ENCODE peak calls at places on chromosomes 7 and 10, in six cellular contexts. U is adrenal gland, P is body of pancreas, C is HepG2, V is IMR-90, Z is HCT116. W is an unnamed sample.

GRCh38 chr7:31850601-31851000 is 163.6 kb downstream of the PPP1R17 start:
- DNase-seq in V (peak), P (no peak), U (no peak), Z (no peak), C (no peak), W (no peak)

GRCh38 chr7:93968911-93969620 is 35.1 kb downstream of the BET1 start:
- DNase-seq in U (no peak), P (no peak), Z (no peak), V (no peak), C (no peak), W (no peak)

GRCh38 chr7:53035499-53036412 is at the start of gene POM121L12:
- DNase-seq in C (no peak), P (no peak), V (no peak), U (no peak), Z (no peak), W (no peak)

GRCh38 chr7:105782391-105783063 is 93.9 kb downstream of the ATXN7L1 start:
- DNase-seq in Z (no peak), U (peak), V (peak), C (no peak), P (no peak), W (peak)

GRCh38 chr10:15196335-15196834 is 27.9 kb upstream of the NMT2 start:
- DNase-seq in P (no peak), Z (no peak), V (no peak), U (no peak), C (no peak), W (no peak)

GRCh38 chr10:132641401-132641800 is 103.8 kb downstream of the INPP5A start:
- DNase-seq in C (no peak), U (no peak), V (no peak), P (no peak), Z (no peak), W (no peak)

GRCh38 chr7:90850516-90850915 is 254.4 kb downstream of the CDK14 start:
- DNase-seq in V (no peak), C (no peak), U (no peak), P (no peak), Z (no peak), W (no peak)

GRCh38 chr7:128387216-128387615 is 22.6 kb downstream of the IMPDH1 start:
- DNase-seq in C (no peak), P (no peak), V (no peak), U (no peak), Z (no peak), W (no peak)

GRCh38 chr7:55189878-55190436 is 171.1 kb downstream of the EGFR start:
- DNase-seq in V (no peak), P (no peak), Z (no peak), C (no peak), U (no peak), W (no peak)

GRCh38 chr7:73532224-73532623 is 10.1 kb upstream of the BAZ1B start:
- DNase-seq in C (no peak), Z (no peak), P (no peak), U (no peak), V (no peak), W (no peak)

GRCh38 chr10:25130911-25131310 is 43.9 kb upstream of the GPR158 start:
- DNase-seq in Z (no peak), P (no peak), V (peak), U (no peak), C (no peak), W (peak)

GRCh38 chr7:70618020-70618551 is 513.9 kb upstream of the GALNT17 start:
- DNase-seq in Z (no peak), P (no peak), V (no peak), U (no peak), C (no peak), W (no peak)

GRCh38 chr10:103800789-103801540 is 54.4 kb downstream of the SH3PXD2A start:
- DNase-seq in V (peak), C (peak), Z (no peak), U (no peak), P (no peak), W (no peak)

GRCh38 chr10:20962165-20962564 is 65.1 kb upstream of the NEBL start:
- DNase-seq in Z (no peak), C (no peak), U (no peak), V (no peak), P (no peak), W (no peak)

GRCh38 chr7:867001-867405 is 9.4 kb upstream of the GET4 start:
- DNase-seq in Z (no peak), C (no peak), P (no peak), V (peak), U (no peak), W (peak)

GRCh38 chr10:57098146-57098545 is 737.1 kb upstream of the ZWINT start:
- DNase-seq in C (no peak), P (no peak), U (no peak), Z (no peak), V (no peak), W (no peak)

GRCh38 chr7:138975343-138976104 is 5.7 kb downstream of the KIAA1549 start:
- DNase-seq in C (no peak), Z (no peak), U (no peak), P (peak), V (no peak), W (no peak)

GRCh38 chr7:129949292-129950133 is 3.2 kb downstream of the UBE2H start:
- DNase-seq in U (peak), C (peak), V (peak), Z (peak), P (peak), W (no peak)

GRCh38 chr7:43201912-43202311 is 89.5 kb downstream of the HECW1 start:
- DNase-seq in U (no peak), Z (no peak), P (no peak), V (peak), C (no peak), W (no peak)

GRCh38 chr10:96614515-96614914 is 27.7 kb upstream of the TM9SF3 start:
- DNase-seq in Z (peak), V (peak), P (no peak), C (peak), U (no peak), W (peak)

GRCh38 chr7:2894118-2894940 is 50.2 kb upstream of the GNA12 start:
- DNase-seq in Z (no peak), V (no peak), P (no peak), U (no peak), C (no peak), W (no peak)

GRCh38 chr7:80439894-80440811 is 71.7 kb downstream of the GNAT3 start:
- DNase-seq in P (no peak), Z (no peak), V (peak), C (no peak), U (no peak), W (no peak)

GRCh38 chr10:107081644-107082043 is 82.9 kb downstream of the SORCS1 start:
- DNase-seq in C (no peak), U (no peak), V (no peak), Z (no peak), P (no peak), W (no peak)

GRCh38 chr10:107091126-107091525 is 73.4 kb downstream of the SORCS1 start:
- DNase-seq in Z (no peak), V (no peak), C (no peak), P (no peak), U (no peak), W (no peak)

GRCh38 chr10:107083388-107084009 is 81.0 kb downstream of the SORCS1 start:
- DNase-seq in C (no peak), V (no peak), P (no peak), Z (no peak), U (no peak), W (no peak)

DNA sequence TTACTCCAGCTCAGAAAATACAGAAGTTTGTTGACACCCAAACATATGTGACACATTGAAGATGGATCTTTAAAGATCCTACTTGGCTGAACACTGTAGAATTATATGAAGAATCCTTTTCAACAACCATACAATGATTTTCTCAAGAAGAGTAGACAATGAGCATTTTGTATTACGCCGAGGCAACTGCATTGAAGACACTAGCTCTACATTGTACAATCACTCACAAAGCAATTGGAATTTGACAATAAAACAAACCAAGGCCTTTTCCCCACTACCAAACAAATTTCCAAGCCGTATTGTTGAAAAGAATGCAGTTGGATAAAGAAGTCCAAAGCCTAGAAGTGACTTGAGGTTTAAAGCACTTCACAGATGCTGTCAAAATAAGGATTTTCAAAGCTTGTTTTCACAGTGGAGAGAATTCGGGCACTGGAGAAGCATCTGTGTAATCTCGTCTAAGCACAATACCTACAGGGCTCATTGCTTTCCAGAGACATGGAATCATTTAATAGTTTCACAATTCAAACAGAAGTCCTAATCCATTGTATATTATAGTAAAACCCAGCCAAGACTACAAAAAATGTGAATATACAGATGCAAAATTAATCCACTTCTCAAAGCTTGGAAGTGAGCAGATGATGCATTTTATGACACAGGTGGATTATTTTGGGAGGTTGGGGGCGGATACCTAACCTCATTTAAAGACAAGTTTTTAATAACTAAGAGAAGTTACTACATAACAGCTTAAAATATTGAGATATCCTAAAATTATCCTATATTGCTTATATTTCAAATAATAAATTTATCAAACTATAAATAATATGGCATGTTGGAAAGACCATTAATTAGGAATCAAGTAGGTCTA is 78.6 kb downstream of the SORCS1 start:
- DNase-seq in V (no peak), Z (no peak), U (no peak), C (no peak), P (no peak), W (no peak)
- TF ChIP-seq POLR2A in V (no peak), Z (no peak), U (no peak), C (no peak), P (no peak), W (no peak)

GRCh38 chr7:152435384-152436278 is at the start of gene KMT2C:
- DNase-seq in Z (no peak), U (peak), C (no peak), V (peak), P (peak), W (peak)
- TF ChIP-seq POLR2A in Z (no peak), U (peak), C (peak), V (peak), P (peak), W (peak)

GRCh38 chr10:113961261-113961938 is 82.3 kb upstream of the ADRB1 start:
- DNase-seq in C (no peak), V (no peak), Z (no peak), P (no peak), U (no peak), W (no peak)

GRCh38 chr10:113959383-113959760 is 84.3 kb upstream of the ADRB1 start:
- DNase-seq in P (no peak), V (no peak), C (no peak), Z (no peak), U (no peak), W (no peak)

GRCh38 chr10:113957013-113957412 is 86.7 kb upstream of the ADRB1 start:
- DNase-seq in P (no peak), Z (no peak), V (peak), C (peak), U (no peak), W (no peak)

GRCh38 chr10:113958631-113959382 is 84.9 kb upstream of the ADRB1 start:
- DNase-seq in C (peak), P (peak), Z (peak), U (peak), V (peak), W (peak)

GRCh38 chr10:113960617-113961260 is 82.9 kb upstream of the ADRB1 start:
- DNase-seq in Z (no peak), U (no peak), C (peak), V (no peak), P (no peak), W (no peak)
- TF ChIP-seq POLR2A in Z (no peak), U (no peak), C (no peak), V (no peak), P (no peak), W (no peak)

GRCh38 chr10:122949296-122949695 is 4.7 kb downstream of the C10orf88 start:
- DNase-seq in V (peak), U (no peak), C (no peak), Z (no peak), P (no peak), W (no peak)

GRCh38 chr10:122957474-122957873 is 3.4 kb upstream of the C10orf88 start:
- DNase-seq in U (no peak), C (peak), Z (no peak), P (no peak), V (peak), W (no peak)

GRCh38 chr10:122954731-122955050 is 664 bp upstream of the C10orf88 start:
- DNase-seq in Z (no peak), C (no peak), V (no peak), U (no peak), P (no peak), W (no peak)

GRCh38 chr10:122955892-122956291 is 1.9 kb upstream of the C10orf88 start:
- DNase-seq in U (no peak), V (no peak), Z (no peak), P (no peak), C (peak), W (no peak)

GRCh38 chr10:122953827-122954730 is at the start of gene C10orf88:
- DNase-seq in V (peak), Z (peak), U (peak), P (peak), C (peak), W (peak)
- TF ChIP-seq POLR2A in V (no peak), Z (peak), U (peak), P (no peak), C (peak), W (no peak)

GRCh38 chr7:116950889-116951351 is 2.4 kb upstream of the ST7 start:
- DNase-seq in Z (no peak), U (no peak), C (no peak), V (no peak), P (no peak), W (no peak)

GRCh38 chr7:116951366-116952292 is 1.7 kb upstream of the ST7 start:
- DNase-seq in U (no peak), V (no peak), P (no peak), C (peak), Z (peak), W (no peak)

GRCh38 chr7:116952640-116953371 is 495 bp upstream of the ST7 start:
- DNase-seq in V (peak), P (peak), Z (peak), C (peak), U (peak), W (no peak)

GRCh38 chr7:116948934-116949333 is 4.4 kb upstream of the ST7 start:
- DNase-seq in C (no peak), V (no peak), P (peak), Z (no peak), U (no peak), W (no peak)

DNA sequence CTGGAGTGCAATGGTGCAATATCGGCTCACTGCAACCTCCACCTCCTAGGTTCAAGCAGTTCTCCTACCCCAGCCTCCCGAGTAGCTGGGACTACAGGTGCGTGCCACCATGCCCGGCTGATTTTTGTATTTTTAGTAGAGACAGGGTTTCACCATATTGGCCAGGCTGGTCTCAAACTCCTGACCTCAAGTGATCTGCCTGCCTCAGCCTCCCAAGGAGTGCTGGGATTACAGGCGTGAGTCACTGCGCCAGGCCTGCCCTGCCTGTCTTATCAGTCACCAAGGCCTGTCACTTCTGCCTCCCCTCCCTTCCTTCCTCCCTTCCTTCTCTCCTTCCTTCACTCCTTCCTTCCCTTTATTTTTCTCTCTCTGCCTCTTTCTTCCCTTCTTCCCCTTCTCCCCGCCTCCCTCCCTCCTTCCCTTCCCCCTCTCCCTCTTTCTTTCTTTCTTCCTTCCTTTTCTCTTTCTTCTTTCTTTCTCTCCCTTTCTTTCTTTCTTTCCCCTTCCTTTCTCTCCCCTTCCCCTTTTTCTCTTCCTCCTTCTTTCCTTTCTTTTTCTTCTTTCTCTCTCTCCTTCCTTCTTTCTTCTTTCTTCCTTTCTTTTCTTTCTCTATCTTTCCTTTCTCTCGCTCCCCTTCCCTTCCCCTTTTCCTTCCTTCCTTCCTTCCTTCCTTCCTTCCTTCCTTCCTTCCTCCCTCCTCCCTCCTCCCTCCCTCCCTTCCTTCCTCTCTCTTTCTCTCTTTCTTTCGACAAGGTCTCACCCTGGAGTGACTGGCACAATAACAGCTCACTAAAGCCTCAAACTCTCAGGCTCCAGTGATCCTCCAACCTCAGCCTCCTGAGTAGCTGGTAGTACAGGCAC is 3.1 kb upstream of the ST7 start:
- DNase-seq in V (no peak), P (no peak), U (no peak), C (no peak), Z (no peak), W (no peak)
- TF ChIP-seq POLR2A in V (no peak), P (no peak), U (no peak), C (no peak), Z (no peak), W (no peak)

GRCh38 chr7:149228831-149229471 is 10.5 kb upstream of the ZNF212 start:
- DNase-seq in V (no peak), C (no peak), U (no peak), Z (no peak), P (no peak), W (no peak)
- TF ChIP-seq POLR2A in V (no peak), C (no peak), U (no peak), Z (no peak), P (no peak), W (no peak)

GRCh38 chr7:135217645-135218509 is 6.6 kb upstream of the WDR91 start:
- DNase-seq in P (peak), U (no peak), V (no peak), C (peak), Z (no peak), W (no peak)
- TF ChIP-seq POLR2A in P (no peak), U (no peak), V (no peak), C (no peak), Z (no peak), W (no peak)

GRCh38 chr7:75740846-75741497 is 2.2 kb upstream of the HIP1 start:
- DNase-seq in U (peak), Z (no peak), C (peak), P (peak), V (no peak), W (no peak)

GRCh38 chr7:75737856-75738603 is 711 bp downstream of the HIP1 start:
- DNase-seq in Z (no peak), U (no peak), C (no peak), V (no peak), P (peak), W (no peak)

GRCh38 chr7:75738604-75738974 is at the start of gene HIP1:
- DNase-seq in U (no peak), C (no peak), Z (no peak), V (no peak), P (no peak), W (peak)

GRCh38 chr7:75738975-75739795 is 444 bp upstream of the HIP1 start:
- DNase-seq in V (peak), P (peak), U (peak), C (peak), Z (peak), W (peak)

DNA sequence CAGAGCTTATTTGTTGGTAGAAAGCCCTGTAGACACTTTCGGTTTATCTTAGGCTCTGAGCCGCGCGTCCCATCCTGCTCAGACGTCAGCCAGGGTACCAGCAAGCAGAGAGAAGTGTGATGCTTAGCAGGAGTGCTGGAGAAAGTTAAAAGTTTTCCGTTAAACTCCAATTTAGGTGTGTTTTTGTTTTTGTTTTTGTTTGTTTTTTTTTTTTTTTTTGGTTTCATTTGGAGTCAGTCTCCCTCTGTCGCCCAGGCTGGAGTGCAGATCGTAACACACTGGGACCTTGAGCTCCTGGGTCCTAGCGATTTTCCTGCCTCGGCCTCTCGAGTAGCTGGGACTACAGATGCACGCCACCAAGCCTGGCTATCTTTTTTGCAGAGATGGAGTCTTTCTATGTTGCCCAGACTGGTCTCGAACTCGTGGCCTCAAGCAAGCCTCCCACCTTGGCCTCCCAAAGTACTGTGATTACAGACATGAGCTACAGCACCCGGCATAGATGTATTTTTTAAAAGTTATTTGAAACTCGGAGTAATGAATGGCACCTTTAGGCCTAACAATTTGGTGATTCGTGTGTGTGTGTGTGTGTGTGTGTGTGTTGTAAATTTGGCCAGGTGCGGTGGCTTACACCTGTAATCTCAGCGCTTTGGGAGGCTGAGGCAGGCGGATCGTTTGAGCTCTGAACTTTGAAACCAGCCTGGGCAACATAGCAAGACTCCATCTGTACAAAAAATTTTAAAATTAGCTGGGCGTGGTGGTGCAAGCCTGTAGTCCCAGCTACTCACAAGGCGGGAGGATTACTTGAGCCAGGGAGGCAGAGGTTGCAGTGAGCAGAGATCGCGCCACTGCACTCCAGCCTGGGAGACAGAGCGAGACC is 1.3 kb upstream of the HIP1 start:
- DNase-seq in U (peak), V (peak), C (no peak), Z (no peak), P (no peak), W (no peak)
- TF ChIP-seq POLR2A in U (no peak), V (no peak), C (no peak), Z (no peak), P (no peak), W (no peak)

W was measured in H54.